ENCODE peak calls at places on chromosomes 6 and 20, in ten cellular contexts. Y, S, T, B, W, Z, N, H, I and O are unnamed samples.
A peak's percentile ranks its signal among the peaks of the same experiment; 100 is the strongest.

GRCh38 chr6:44569931-44570385 is 182.5 kb downstream of the CDC5L start:
- DNase-seq in Y (no peak), S (no peak), T (no peak), B (no peak), W (peak; percentile 53), Z (no peak), N (peak; percentile 87), H (no peak), I (no peak), O (peak; percentile 35)

GRCh38 chr20:4720121-4720976 is 1.4 kb upstream of the PRND start:
- DNase-seq in Y (peak; percentile 62), S (peak; percentile 79), T (peak; percentile 87), B (no peak), W (peak; percentile 96), Z (peak; percentile 88), N (peak; percentile 76), H (peak; percentile 69), I (peak; percentile 52), O (peak; percentile 70)

GRCh38 chr6:34583461-34583860 is 27.3 kb upstream of the SPDEF start:
- DNase-seq in Y (no peak), S (no peak), T (no peak), B (no peak), W (no peak), Z (no peak), N (no peak), H (no peak), I (no peak), O (no peak)

GRCh38 chr6:53168516-53169257 is 20.0 kb upstream of the GCM1 start:
- DNase-seq in Y (no peak), S (no peak), T (no peak), B (no peak), W (peak; percentile 27), Z (no peak), N (peak; percentile 88), H (no peak), I (no peak), O (no peak)

GRCh38 chr20:48002517-48002970 is 217.3 kb upstream of the SULF2 start:
- DNase-seq in Y (no peak), S (no peak), T (peak; percentile 39), B (no peak), W (no peak), Z (no peak), N (peak; percentile 29), H (no peak), I (no peak), O (no peak)

GRCh38 chr6:389622-390021 is 1.9 kb upstream of the IRF4 start:
- DNase-seq in Y (no peak), S (no peak), T (no peak), B (no peak), W (no peak), Z (no peak), N (no peak), H (no peak), I (no peak), O (no peak)

GRCh38 chr6:68778356-68779020 is 143.4 kb downstream of the ADGRB3 start:
- DNase-seq in Y (no peak), S (no peak), T (no peak), B (no peak), W (peak; percentile 42), Z (no peak), N (no peak), H (peak; percentile 65), I (no peak), O (peak; percentile 36)

GRCh38 chr6:63764318-63764916 is 128.8 kb downstream of the PHF3 start:
- DNase-seq in Y (no peak), S (no peak), T (no peak), B (no peak), W (peak; percentile 84), Z (no peak), N (peak; percentile 51), H (no peak), I (no peak), O (no peak)

GRCh38 chr6:135667694-135668455 is 170.3 kb upstream of the AHI1 start:
- DNase-seq in Y (no peak), S (no peak), T (no peak), B (no peak), W (peak; percentile 72), Z (peak; percentile 59), N (peak; percentile 84), H (peak; percentile 35), I (no peak), O (peak; percentile 52)

GRCh38 chr6:4351857-4352669 is 216.7 kb upstream of the ECI2 start:
- DNase-seq in Y (no peak), S (no peak), T (no peak), B (peak; percentile 35), W (peak; percentile 91), Z (peak; percentile 76), N (peak; percentile 99), H (no peak), I (no peak), O (no peak)

GRCh38 chr20:47361268-47361665 is 4.8 kb upstream of the ZMYND8 start:
- DNase-seq in Y (no peak), S (no peak), T (no peak), B (no peak), W (no peak), Z (no peak), N (no peak), H (no peak), I (no peak), O (no peak)

GRCh38 chr20:21361266-21361665 is 36.1 kb downstream of the NKX2-4 start:
- DNase-seq in Y (no peak), S (no peak), T (no peak), B (no peak), W (peak; percentile 50), Z (no peak), N (no peak), H (no peak), I (no peak), O (no peak)

GRCh38 chr6:144935181-144935580 is 650.0 kb downstream of the UTRN start:
- DNase-seq in Y (no peak), S (no peak), T (no peak), B (no peak), W (no peak), Z (no peak), N (no peak), H (no peak), I (no peak), O (no peak)

GRCh38 chr6:88823998-88824397 is 139.4 kb downstream of the RNGTT start:
- DNase-seq in Y (no peak), S (no peak), T (no peak), B (no peak), W (peak; percentile 73), Z (no peak), N (peak; percentile 72), H (no peak), I (no peak), O (no peak)

GRCh38 chr6:46129301-46129633 is 522 bp upstream of the ENPP4 start:
- DNase-seq in Y (no peak), S (no peak), T (no peak), B (no peak), W (no peak), Z (no peak), N (no peak), H (no peak), I (no peak), O (no peak)

GRCh38 chr6:41813469-41813868 is 26.0 kb downstream of the TOMM6 start:
- DNase-seq in Y (no peak), S (no peak), T (no peak), B (no peak), W (no peak), Z (no peak), N (no peak), H (no peak), I (no peak), O (no peak)

GRCh38 chr6:89997456-89998445 is 103.5 kb downstream of the GJA10 start:
- DNase-seq in Y (no peak), S (no peak), T (no peak), B (no peak), W (peak; percentile 25), Z (no peak), N (peak; percentile 48), H (no peak), I (no peak), O (no peak)

GRCh38 chr20:62752671-62753501 is 43.4 kb upstream of the MRGBP start:
- DNase-seq in Y (no peak), S (no peak), T (no peak), B (no peak), W (peak; percentile 62), Z (no peak), N (peak; percentile 38), H (no peak), I (no peak), O (no peak)

GRCh38 chr6:127481628-127482027 is 22.4 kb upstream of the KIAA0408 start:
- DNase-seq in Y (no peak), S (no peak), T (no peak), B (no peak), W (no peak), Z (no peak), N (peak; percentile 71), H (no peak), I (no peak), O (no peak)

GRCh38 chr6:74611220-74611619 is 594.6 kb downstream of the COL12A1 start:
- DNase-seq in Y (no peak), S (no peak), T (no peak), B (no peak), W (peak; percentile 19), Z (no peak), N (no peak), H (no peak), I (no peak), O (no peak)

GRCh38 chr20:13353261-13353945 is 132.3 kb downstream of the ISM1 start:
- DNase-seq in Y (no peak), S (no peak), T (no peak), B (no peak), W (no peak), Z (no peak), N (peak; percentile 51), H (no peak), I (no peak), O (no peak)

GRCh38 chr20:6513586-6513985 is 253.9 kb upstream of the BMP2 start:
- DNase-seq in Y (no peak), S (no peak), T (no peak), B (no peak), W (no peak), Z (no peak), N (no peak), H (no peak), I (no peak), O (no peak)